ENCODE peak calls at places on chromosomes 13 and 19, in seven cellular contexts. N is naive thymus-derived CD4-positive, alpha-beta T cell; H is BE2C; P is aorta; J is fibroblast of villous mesenchyme; D is ovary; E is CD4-positive, alpha-beta memory T cell. C is an unnamed sample.

GRCh38 chr13:94825507-94825906 is 113.2 kb upstream of the SOX21 start:
- DNase-seq in P (no peak), E (no peak), N (no peak), J (peak; percentile 51), H (no peak), D (peak; percentile 74), C (peak; percentile 20)

GRCh38 chr19:33156354-33156753 is 24.4 kb downstream of the WDR88 start:
- DNase-seq in N (no peak), J (peak; percentile 53), H (no peak), E (no peak), P (no peak), D (no peak), C (peak; percentile 86)

GRCh38 chr19:9673912-9674668 is 810 bp downstream of the ZNF562 start:
- DNase-seq in D (no peak), H (no peak), P (no peak), E (peak; percentile 13), N (peak; percentile 19), J (no peak), C (peak; percentile 52)

GRCh38 chr19:5767949-5768348 is 16.6 kb downstream of the PRR22 start:
- DNase-seq in P (no peak), N (no peak), H (no peak), J (no peak), E (no peak), D (no peak), C (no peak)

GRCh38 chr19:34639491-34640085 is 37.4 kb downstream of the SCGB2B2 start:
- DNase-seq in E (peak; percentile 58), N (peak; percentile 71), H (peak; percentile 74), J (peak; percentile 76), P (peak; percentile 51), D (no peak), C (peak; percentile 81)

GRCh38 chr13:33126909-33127607 is 110.8 kb downstream of the KL start:
- DNase-seq in N (no peak), D (no peak), J (peak; percentile 23), P (no peak), E (no peak), H (no peak), C (peak; percentile 50)

GRCh38 chr19:39321832-39322176 is 1.1 kb upstream of the LRFN1 start:
- DNase-seq in P (no peak), H (no peak), N (no peak), E (no peak), J (no peak), D (no peak), C (no peak)

GRCh38 chr13:35389535-35389934 is 87.0 kb downstream of the MAB21L1 start:
- DNase-seq in H (no peak), D (no peak), E (no peak), P (no peak), N (no peak), J (no peak), C (no peak)

GRCh38 chr13:106183410-106184128 is 351.9 kb downstream of the EFNB2 start:
- DNase-seq in H (no peak), N (no peak), E (no peak), J (no peak), D (no peak), P (no peak), C (no peak)

GRCh38 chr13:79395881-79396280 is 10.2 kb downstream of the RBM26 start:
- DNase-seq in E (no peak), D (no peak), N (no peak), J (no peak), P (no peak), H (no peak), C (no peak)

GRCh38 chr13:30332516-30333165 is 25.3 kb upstream of the KATNAL1 start:
- DNase-seq in E (no peak), H (no peak), N (no peak), D (no peak), J (no peak), P (no peak), C (no peak)

GRCh38 chr19:56252699-56253422 is 19.7 kb upstream of the EDDM13 start:
- DNase-seq in P (peak; percentile 88), E (peak; percentile 52), H (peak; percentile 91), N (peak; percentile 55), D (peak; percentile 31), J (peak; percentile 64), C (peak; percentile 88)

GRCh38 chr13:111338841-111339240 is 18.4 kb downstream of the TEX29 start:
- DNase-seq in N (no peak), H (no peak), P (no peak), E (no peak), D (no peak), J (no peak), C (no peak)

GRCh38 chr19:41753936-41754529 is 1.3 kb upstream of the CEACAM6 start:
- DNase-seq in J (peak; percentile 12), D (no peak), H (peak; percentile 67), E (peak; percentile 63), N (peak; percentile 71), P (no peak), C (peak; percentile 28)

GRCh38 chr19:38208571-38208970 is 15.5 kb downstream of the DPF1 start:
- DNase-seq in J (no peak), E (no peak), N (no peak), H (no peak), P (no peak), D (no peak), C (no peak)

GRCh38 chr13:28459911-28460310 is 35.0 kb downstream of the FLT1 start:
- DNase-seq in D (no peak), N (no peak), P (no peak), H (no peak), J (no peak), E (no peak), C (no peak)

GRCh38 chr13:67152123-67152522 is 78.0 kb downstream of the PCDH9 start:
- DNase-seq in P (no peak), J (no peak), E (no peak), D (no peak), N (no peak), H (peak; percentile 37), C (no peak)

GRCh38 chr19:4375164-4375619 is 25.2 kb downstream of the SH3GL1 start:
- DNase-seq in P (no peak), E (no peak), D (peak; percentile 29), J (peak; percentile 31), H (peak; percentile 74), N (no peak), C (no peak)

GRCh38 chr19:14006766-14007562 is 844 bp upstream of the RFX1 start:
- DNase-seq in N (no peak), D (no peak), E (no peak), H (peak; percentile 86), P (peak; percentile 96), J (no peak), C (no peak)

GRCh38 chr19:42253245-42254082 is 1.5 kb downstream of the ERF start:
- DNase-seq in N (peak; percentile 67), E (peak; percentile 70), H (peak; percentile 66), J (peak; percentile 46), P (peak; percentile 90), D (peak; percentile 76), C (no peak)

GRCh38 chr19:4866595-4867424 is 657 bp downstream of the PLIN3 start:
- DNase-seq in H (no peak), D (peak; percentile 70), E (peak; percentile 21), J (peak; percentile 60), P (peak; percentile 89), N (peak; percentile 40), C (peak; percentile 53)

GRCh38 chr19:58042709-58043340 is 9.0 kb downstream of the ZSCAN1 start:
- DNase-seq in J (no peak), E (no peak), D (no peak), H (no peak), N (no peak), P (no peak), C (no peak)

GRCh38 chr19:30028118-30028991 is 86.3 kb downstream of the URI1 start:
- DNase-seq in H (no peak), D (no peak), N (no peak), E (no peak), P (no peak), J (no peak), C (no peak)

GRCh38 chr19:30028992-30029343 is 86.9 kb downstream of the URI1 start:
- DNase-seq in E (no peak), N (no peak), P (no peak), H (no peak), D (no peak), J (no peak), C (no peak)

GRCh38 chr19:30026933-30027332 is 84.9 kb downstream of the URI1 start:
- DNase-seq in E (no peak), H (no peak), D (no peak), N (no peak), J (no peak), P (no peak), C (no peak)

GRCh38 chr19:30034321-30034720 is 92.3 kb downstream of the URI1 start:
- DNase-seq in N (no peak), D (no peak), E (no peak), P (no peak), J (no peak), H (no peak), C (no peak)

GRCh38 chr19:30029721-30030510 is 87.9 kb downstream of the URI1 start:
- DNase-seq in D (no peak), N (no peak), H (no peak), E (no peak), J (no peak), P (no peak), C (no peak)
- H3K4me3 ChIP-seq in D (no peak overlapping the region), N (no peak overlapping the region), H (no peak overlapping the region), E (no peak overlapping the region), J (no peak overlapping the region), P (no peak overlapping the region), C (no peak overlapping the region)

GRCh38 chr19:2237869-2238153 is 1.2 kb downstream of the SF3A2 start:
- DNase-seq in D (no peak), H (no peak), J (no peak), P (no peak), E (no peak), N (no peak), C (no peak)
- H3K4me3 ChIP-seq in D (peak overlapping the region; percentile 92), H (peak overlapping the region; percentile 88), J (peak overlapping the region; percentile 80), P (no peak overlapping the region), E (peak overlapping the region; percentile 38), N (peak overlapping the region; percentile 75), C (peak overlapping the region; percentile 69)

DNA sequence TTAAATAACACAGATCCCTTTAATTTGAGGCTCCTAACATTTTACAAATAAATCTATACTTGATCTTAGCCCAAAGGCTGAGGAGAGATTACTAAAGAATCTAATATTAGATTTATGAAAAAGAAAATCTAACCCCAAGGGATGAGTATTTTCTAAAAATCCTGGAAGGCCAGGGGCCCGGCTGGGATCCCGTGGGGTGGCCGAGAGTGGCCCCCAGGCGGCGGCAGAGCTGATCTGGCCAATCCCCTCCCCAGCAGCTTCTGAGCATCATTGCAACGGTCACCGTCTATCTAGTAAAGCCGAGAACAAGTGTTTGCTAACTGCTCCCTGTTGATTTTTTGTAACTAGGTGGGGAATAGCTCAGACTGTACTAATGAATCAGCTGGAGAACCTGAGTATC is 37.5 kb downstream of the ADPRHL1 start:
- DNase-seq in H (no peak), N (no peak), J (no peak), E (no peak), D (no peak), P (peak; percentile 51), C (no peak)
- H3K4me3 ChIP-seq in H (no peak overlapping the region), N (no peak overlapping the region), J (no peak overlapping the region), E (no peak overlapping the region), D (no peak overlapping the region), P (no peak overlapping the region), C (no peak overlapping the region)

DNA sequence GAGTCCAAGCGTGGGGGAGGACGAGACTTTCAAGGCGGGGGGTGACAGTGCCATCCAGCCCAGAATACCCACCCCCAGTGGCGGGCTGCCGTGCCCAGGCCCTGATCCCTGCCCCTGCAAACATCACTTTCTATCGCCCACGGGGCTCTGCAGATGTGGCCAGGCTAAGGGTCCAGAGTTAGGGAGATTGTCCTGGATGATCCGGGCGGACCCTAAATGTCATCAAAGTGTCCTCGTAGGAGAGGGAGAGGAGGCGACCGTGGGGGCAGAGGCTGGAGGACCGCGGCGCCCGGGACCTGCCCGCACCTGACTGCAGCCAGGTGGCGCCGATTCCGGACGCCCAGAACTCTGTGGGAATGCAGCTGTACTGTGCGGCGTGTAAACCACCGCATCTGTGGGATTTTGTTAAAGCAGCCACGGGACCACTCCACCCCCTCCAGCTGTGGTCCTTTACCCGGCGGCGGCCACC is 32.4 kb downstream of the GJA3 start:
- DNase-seq in N (peak; percentile 13), E (peak; percentile 14), H (no peak), J (no peak), P (no peak), D (no peak), C (no peak)
- H3K4me3 ChIP-seq in N (peak overlapping the region; percentile 60), E (peak overlapping the region; percentile 42), H (peak overlapping the region; percentile 72), J (peak overlapping the region; percentile 58), P (peak overlapping the region; percentile 29), D (peak overlapping the region; percentile 42), C (peak overlapping the region; percentile 53)

C was measured in cardiac fibroblast.